ENCODE peak calls at places on chromosomes 7 and 10, in seven cellular contexts. U is SW480, S is NCI-H2081 treated with DMSO at 0.1 percent for 48 hours, F is hypothalamus, W is naive B cell, N is Kasumi-1, B is COR-L47. X is an unnamed sample.

GRCh38 chr10:99233000-99233679 is 2.5 kb downstream of the HPSE2 start:
- DNase-seq in U (no peak), S (no peak), N (no peak), B (no peak), F (no peak), W (no peak), X (no peak)

GRCh38 chr7:12786494-12786893 is 99.1 kb downstream of the ARL4A start:
- DNase-seq in N (no peak), U (no peak), W (no peak), B (no peak), S (no peak), F (no peak), X (no peak)

GRCh38 chr10:102150970-102151773 is 1.0 kb upstream of the NOLC1 start:
- DNase-seq in F (no peak), U (peak; percentile 46), S (no peak), B (no peak), W (no peak), N (no peak), X (no peak)

GRCh38 chr10:77637474-77637985 is at the start of gene KCNMA1:
- DNase-seq in F (no peak), U (peak; percentile 25), N (no peak), W (no peak), B (peak; percentile 34), S (no peak), X (no peak)

GRCh38 chr10:22427890-22428571 is 82.7 kb downstream of the SPAG6 start:
- DNase-seq in W (no peak), N (no peak), U (peak; percentile 94), B (peak; percentile 18), S (no peak), F (no peak), X (no peak)

GRCh38 chr10:93077860-93078337 is 4.2 kb downstream of the CYP26A1 start:
- DNase-seq in F (no peak), N (no peak), W (no peak), U (no peak), B (no peak), S (no peak), X (no peak)

GRCh38 chr7:64869121-64869725 is 33.9 kb upstream of the ZNF273 start:
- DNase-seq in N (no peak), W (no peak), S (no peak), U (no peak), B (no peak), F (no peak), X (no peak)

GRCh38 chr10:3778708-3779108 is 6.3 kb downstream of the KLF6 start:
- DNase-seq in S (no peak), U (no peak), F (no peak), N (no peak), W (no peak), B (no peak), X (no peak)

GRCh38 chr7:85890244-85890811 is 703.5 kb upstream of the SEMA3D start:
- DNase-seq in N (peak; percentile 66), B (peak; percentile 10), S (peak; percentile 8), W (no peak), F (no peak), U (peak; percentile 78), X (no peak)

GRCh38 chr7:133871757-133872156 is 255.4 kb upstream of the LRGUK start:
- DNase-seq in N (no peak), S (no peak), B (no peak), W (no peak), F (no peak), U (no peak), X (no peak)

GRCh38 chr7:158109364-158110033 is 478.1 kb downstream of the PTPRN2 start:
- DNase-seq in U (peak; percentile 21), B (no peak), F (no peak), N (no peak), W (no peak), S (no peak), X (no peak)

GRCh38 chr10:9163699-9164098 is 1109.2 kb downstream of the GATA3 start:
- DNase-seq in N (no peak), F (no peak), W (no peak), B (no peak), U (no peak), S (no peak), X (no peak)

GRCh38 chr7:92421676-92422435 is 25.4 kb upstream of the GATAD1 start:
- DNase-seq in U (no peak), F (no peak), B (peak; percentile 26), N (peak; percentile 17), W (no peak), S (peak; percentile 60), X (no peak)

GRCh38 chr7:116330961-116331360 is 120.6 kb downstream of the TES start:
- DNase-seq in N (no peak), B (no peak), W (no peak), U (no peak), S (no peak), F (no peak), X (no peak)

GRCh38 chr10:19158358-19158757 is 109.8 kb downstream of the MALRD1 start:
- DNase-seq in N (no peak), W (no peak), F (no peak), U (no peak), S (no peak), B (no peak), X (no peak)

GRCh38 chr10:51691135-51691534 is 8.3 kb downstream of the CSTF2T start:
- DNase-seq in B (no peak), N (no peak), U (no peak), F (no peak), S (no peak), W (no peak), X (no peak)

GRCh38 chr7:2876031-2876862 is 32.1 kb upstream of the GNA12 start:
- DNase-seq in N (no peak), B (peak; percentile 88), U (peak; percentile 72), S (no peak), W (no peak), F (no peak), X (no peak)

GRCh38 chr7:13028731-13029099 is 341.3 kb downstream of the ARL4A start:
- DNase-seq in U (no peak), N (no peak), S (no peak), B (no peak), F (no peak), W (no peak), X (no peak)

GRCh38 chr7:82789883-82790609 is 346.5 kb upstream of the CACNA2D1 start:
- DNase-seq in B (no peak), F (no peak), U (no peak), N (no peak), W (no peak), S (no peak), X (no peak)

X was measured in right cardiac atrium.